ENCODE peak calls at places on chromosomes 16 and 17, in six cellular contexts. O is HepG2, I is GM12878, R is SK-N-SH, K is HCT116, Y is H1. Q is an unnamed sample.

GRCh38 chr16:85205747-85206471 is 93.6 kb upstream of the CIBAR2 start:
- DNase-seq in O (peak; percentile 47), I (no peak), R (peak; percentile 73), K (no peak), Y (no peak), Q (peak; percentile 53)

GRCh38 chr16:51022852-51023251 is 128.2 kb downstream of the SALL1 start:
- DNase-seq in O (no peak), I (no peak), R (no peak), K (no peak), Y (no peak), Q (no peak)

GRCh38 chr16:50857881-50858280 is 116.0 kb downstream of the CYLD start:
- DNase-seq in O (no peak), I (no peak), R (no peak), K (no peak), Y (no peak), Q (no peak)

GRCh38 chr16:24124291-24124690 is 131.8 kb upstream of the CACNG3 start:
- DNase-seq in O (no peak), I (no peak), R (no peak), K (no peak), Y (no peak), Q (no peak)

GRCh38 chr16:89981414-89981813 is 32.9 kb downstream of the DEF8 start:
- DNase-seq in O (no peak), I (no peak), R (no peak), K (no peak), Y (no peak), Q (no peak)

GRCh38 chr17:78375401-78376079 is 2.9 kb upstream of the PGS1 start:
- DNase-seq in O (peak; percentile 89), I (no peak), R (no peak), K (no peak), Y (no peak), Q (no peak)

GRCh38 chr17:75854111-75854748 is 905 bp downstream of the WBP2 start:
- DNase-seq in O (peak; percentile 50), I (no peak), R (no peak), K (no peak), Y (no peak), Q (no peak)

GRCh38 chr16:85757341-85757822 is 6.5 kb upstream of the C16orf74 start:
- DNase-seq in O (no peak), I (peak; percentile 57), R (no peak), K (no peak), Y (no peak), Q (no peak)

GRCh38 chr16:54511181-54511731 is 224.7 kb upstream of the IRX3 start:
- DNase-seq in O (no peak), I (no peak), R (no peak), K (no peak), Y (no peak), Q (no peak)

GRCh38 chr16:88472637-88473205 is 19.6 kb downstream of the ZFPM1 start:
- DNase-seq in O (no peak), I (no peak), R (no peak), K (no peak), Y (no peak), Q (no peak)

GRCh38 chr16:71565812-71566700 is 10.8 kb downstream of the TAT start:
- DNase-seq in O (no peak), I (peak; percentile 37), R (no peak), K (no peak), Y (no peak), Q (no peak)

GRCh38 chr17:27808629-27809028 is 8.3 kb upstream of the NOS2 start:
- DNase-seq in O (no peak), I (peak; percentile 24), R (no peak), K (no peak), Y (no peak), Q (no peak)

GRCh38 chr16:86436466-86437185 is 73.7 kb upstream of the FOXF1 start:
- DNase-seq in O (no peak), I (no peak), R (no peak), K (no peak), Y (no peak), Q (no peak)

GRCh38 chr16:67207857-67208524 is 9.1 kb downstream of the ELMO3 start:
- DNase-seq in O (no peak), I (no peak), R (peak; percentile 34), K (no peak), Y (no peak), Q (peak; percentile 45)

GRCh38 chr17:82110298-82110697 is 12.3 kb upstream of the FASN start:
- DNase-seq in O (peak; percentile 88), I (no peak), R (no peak), K (no peak), Y (no peak), Q (no peak)

GRCh38 chr16:51881731-51882130 is 665.2 kb downstream of the TOX3 start:
- DNase-seq in O (no peak), I (no peak), R (no peak), K (no peak), Y (no peak), Q (no peak)

GRCh38 chr17:19787733-19788357 is 39.7 kb upstream of the ALDH3A1 start:
- DNase-seq in O (no peak), I (no peak), R (no peak), K (no peak), Y (no peak), Q (no peak)

GRCh38 chr16:50498756-50499155 is 49.4 kb upstream of the NKD1 start:
- DNase-seq in O (no peak), I (no peak), R (no peak), K (no peak), Y (no peak), Q (no peak)

GRCh38 chr17:27319536-27320221 is 25.8 kb downstream of the WSB1 start:
- DNase-seq in O (no peak), I (no peak), R (no peak), K (no peak), Y (no peak), Q (no peak)

DNA sequence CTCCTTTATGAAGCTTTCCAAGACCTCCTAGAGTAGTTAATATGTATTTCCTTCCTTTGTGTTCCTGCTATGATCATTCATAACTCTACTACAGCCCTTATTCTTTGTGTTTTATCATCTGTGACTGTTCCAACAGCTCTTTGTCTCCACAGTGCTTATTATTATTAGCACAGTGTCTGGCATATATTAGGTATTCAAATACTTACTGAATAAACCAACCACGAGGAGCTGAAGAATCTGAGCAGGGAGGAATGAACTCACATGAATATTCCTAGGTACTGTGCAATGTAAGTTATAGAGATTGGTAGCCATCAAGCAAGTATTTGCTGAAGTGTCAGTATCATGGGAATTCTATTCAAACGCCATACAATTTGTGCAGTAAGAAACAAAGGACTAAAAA is 7.5 kb downstream of the PSME3IP1 start:
- DNase-seq in O (no peak), I (no peak), R (no peak), K (no peak), Y (no peak), Q (no peak)
- TF ChIP-seq JUND in O (no peak), I (no peak), R (no peak), K (no peak), Y (no peak), Q (no peak)

GRCh38 chr17:36500745-36501225 is 14.3 kb downstream of the ZNHIT3 start:
- DNase-seq in O (no peak), I (no peak), R (no peak), K (no peak), Y (no peak), Q (no peak)

GRCh38 chr17:36503456-36504155 is 17.1 kb downstream of the ZNHIT3 start:
- DNase-seq in O (no peak), I (no peak), R (no peak), K (no peak), Y (no peak), Q (no peak)

GRCh38 chr17:36501351-36501750 is 14.9 kb downstream of the ZNHIT3 start:
- DNase-seq in O (no peak), I (no peak), R (no peak), K (no peak), Y (no peak), Q (peak; percentile 10)

GRCh38 chr17:36504156-36504545 is 17.7 kb downstream of the ZNHIT3 start:
- DNase-seq in O (no peak), I (no peak), R (no peak), K (no peak), Y (no peak), Q (no peak)

GRCh38 chr17:36501963-36502362 is 15.5 kb downstream of the ZNHIT3 start:
- DNase-seq in O (no peak), I (no peak), R (no peak), K (no peak), Y (no peak), Q (no peak)
- H3K36me3 ChIP-seq in O (peaks cover 67% of the 10 kb centered on the region), I (peaks cover 26% of the 10 kb centered on the region), R (peaks cover 27% of the 10 kb centered on the region), K (peaks cover 51% of the 10 kb centered on the region), Y (peaks cover 72% of the 10 kb centered on the region), Q (peaks cover 95% of the 10 kb centered on the region)

GRCh38 chr16:57969451-57970123 is 1.3 kb downstream of the CNGB1 start:
- DNase-seq in O (no peak), I (no peak), R (no peak), K (no peak), Y (no peak), Q (no peak)

GRCh38 chr16:57964157-57964700 is 6.7 kb downstream of the CNGB1 start:
- DNase-seq in O (no peak), I (no peak), R (no peak), K (no peak), Y (no peak), Q (no peak)

GRCh38 chr16:57966986-57967385 is 3.9 kb downstream of the CNGB1 start:
- DNase-seq in O (no peak), I (no peak), R (no peak), K (no peak), Y (no peak), Q (no peak)

GRCh38 chr16:57967916-57968315 is 3.0 kb downstream of the CNGB1 start:
- DNase-seq in O (no peak), I (no peak), R (no peak), K (no peak), Y (no peak), Q (no peak)

GRCh38 chr16:57966133-57966805 is 4.7 kb downstream of the CNGB1 start:
- DNase-seq in O (no peak), I (no peak), R (no peak), K (no peak), Y (no peak), Q (no peak)
- TF ChIP-seq JUND in O (no peak), I (no peak), R (no peak), K (no peak), Y (no peak), Q (no peak)

GRCh38 chr17:63772801-63773271 is 561 bp downstream of the CCDC47 start:
- DNase-seq in O (peak; percentile 31), I (no peak), R (peak; percentile 19), K (no peak), Y (no peak), Q (no peak)
- H3K36me3 ChIP-seq in O (peaks cover 24% of the 10 kb centered on the region), I (no peaks in the 10 kb centered on the region), R (peaks cover 20% of the 10 kb centered on the region), K (peaks cover 6% of the 10 kb centered on the region), Y (peaks cover 3% of the 10 kb centered on the region), Q (peaks cover 48% of the 10 kb centered on the region)